ENCODE peak calls at places on chromosomes 2 and 18, in four cellular contexts. N, H, F and U are unnamed samples.

GRCh38 chr2:188364033-188364432 is 72.4 kb downstream of the GULP1 start:
- DNase-seq in N (no peak), H (no peak), F (no peak), U (no peak)

GRCh38 chr2:173631123-173631450 is 276.4 kb downstream of the CDCA7 start:
- DNase-seq in N (no peak), H (no peak), F (no peak), U (no peak)

GRCh38 chr2:223618172-223619035 is 16.2 kb upstream of the SCG2 start:
- DNase-seq in N (no peak), H (no peak), F (no peak), U (no peak)

GRCh38 chr2:176653856-176654443 is 384.7 kb downstream of the MTX2 start:
- DNase-seq in N (peak), H (peak), F (no peak), U (peak)

GRCh38 chr2:185044323-185044874 is 446.1 kb downstream of the ZNF804A start:
- DNase-seq in N (no peak), H (no peak), F (no peak), U (no peak)

GRCh38 chr2:163731735-163732134 is 4.1 kb downstream of the FIGN start:
- DNase-seq in N (no peak), H (no peak), F (no peak), U (no peak)

GRCh38 chr18:35693829-35694228 is 112.3 kb downstream of the GALNT1 start:
- DNase-seq in N (no peak), H (no peak), F (no peak), U (no peak)

GRCh38 chr2:241764272-241765241 is 12.1 kb upstream of the GAL3ST2 start:
- DNase-seq in N (no peak), H (no peak), F (no peak), U (no peak)

GRCh38 chr2:185219981-185220380 is 518.6 kb upstream of the FSIP2 start:
- DNase-seq in N (peak), H (no peak), F (no peak), U (no peak)

GRCh38 chr2:80299672-80300071 is 4.9 kb downstream of the LRRTM1 start:
- DNase-seq in N (no peak), H (no peak), F (no peak), U (no peak)
- TF ChIP-seq EZH2 in N (no peak), H (no peak), F (no peak), U (no peak)

GRCh38 chr2:110869472-110870446 is 137.4 kb downstream of the ACOXL start:
- DNase-seq in N (no peak), H (no peak), F (no peak), U (peak)
- TF ChIP-seq SIN3A in N (no peak), H (no peak), F (no peak), U (no peak)

DNA sequence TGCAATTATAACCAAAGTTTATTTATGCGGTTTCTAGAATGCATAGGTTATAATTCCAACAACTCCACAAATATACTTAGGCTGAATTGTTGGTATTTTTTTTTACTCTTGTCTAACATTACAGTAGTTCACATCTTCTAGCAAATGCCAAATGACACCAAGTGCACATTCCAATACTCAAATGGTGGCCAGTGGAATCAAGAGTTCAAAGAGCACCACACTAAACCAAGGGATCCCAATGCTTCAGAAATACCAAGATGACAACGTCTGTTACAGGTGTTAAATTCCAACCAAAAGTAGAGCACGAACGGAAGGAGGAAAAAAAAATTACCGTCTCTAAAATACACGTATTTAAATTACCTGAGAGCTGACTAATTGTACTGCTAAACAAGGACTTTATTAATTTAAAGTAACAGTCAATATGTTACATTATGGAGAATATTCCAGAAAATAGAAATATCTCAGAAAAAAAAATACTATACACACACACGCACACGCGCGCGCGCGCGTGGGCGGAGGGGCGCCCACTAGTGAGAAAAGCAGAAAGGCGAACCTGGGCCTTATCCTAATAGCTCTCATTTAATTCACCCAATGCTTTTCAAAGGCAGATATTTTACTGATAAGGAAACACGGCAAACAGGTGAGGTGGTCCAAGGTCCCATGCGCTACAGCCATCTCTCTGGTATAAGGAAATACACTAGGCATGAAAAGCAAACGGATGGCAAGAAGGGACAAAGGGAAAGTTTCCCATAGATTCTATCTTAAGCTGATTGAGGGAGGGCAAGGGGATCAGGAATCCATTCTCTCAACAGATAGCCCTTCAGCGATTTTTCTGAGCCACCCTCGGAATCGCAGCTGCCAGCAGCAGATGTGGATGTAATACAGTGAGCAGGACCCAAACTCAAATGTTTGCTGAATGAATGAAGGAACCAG is 136.5 kb downstream of the TMEM247 start:
- DNase-seq in N (peak), H (no peak), F (no peak), U (no peak)
- TF ChIP-seq JUND in N (no peak), H (no peak), F (no peak), U (no peak)

GRCh38 chr18:32770651-32771168 is 2.1 kb downstream of the KLHL14 start:
- DNase-seq in N (no peak), H (no peak), F (no peak), U (no peak)
- TF ChIP-seq EZH2 in N (no peak), H (no peak), F (no peak), U (no peak)